ENCODE peak calls at places on chromosomes 16 and 17, in eight cellular contexts. One of them, this sample, is unnamed.
A peak's percentile ranks its signal among the peaks of the same experiment; 100 is the strongest.

GRCh38 chr16:4505356-4506153 is 29.4 kb downstream of the HMOX2 start:
- DNase-seq in mesendoderm: no peak
- DNase-seq in SJCRH30: no peak
- DNase-seq in neural progenitor cell: no peak
- DNase-seq in HCT116: no peak
- DNase-seq in esophagus squamous epithelium: no peak
- DNase-seq in trophoblast cell: no peak
- DNase-seq in bronchial epithelial cell: no peak
- DNase-seq in this sample: no peak

GRCh38 chr17:69761011-69761410 is 314.0 kb upstream of the KCNJ16 start:
- DNase-seq in mesendoderm: no peak
- DNase-seq in SJCRH30: no peak
- DNase-seq in neural progenitor cell: no peak
- DNase-seq in HCT116: no peak
- DNase-seq in esophagus squamous epithelium: no peak
- DNase-seq in trophoblast cell: peak; percentile 37
- DNase-seq in bronchial epithelial cell: peak; percentile 52
- DNase-seq in this sample: no peak

GRCh38 chr16:85419503-85420408 is 193.4 kb upstream of the GSE1 start:
- DNase-seq in mesendoderm: no peak
- DNase-seq in SJCRH30: no peak
- DNase-seq in neural progenitor cell: no peak
- DNase-seq in HCT116: no peak
- DNase-seq in esophagus squamous epithelium: no peak
- DNase-seq in trophoblast cell: no peak
- DNase-seq in bronchial epithelial cell: no peak
- DNase-seq in this sample: no peak

GRCh38 chr17:37292429-37293139 is 83.2 kb upstream of the C17orf78 start:
- DNase-seq in mesendoderm: no peak
- DNase-seq in SJCRH30: no peak
- DNase-seq in neural progenitor cell: no peak
- DNase-seq in HCT116: no peak
- DNase-seq in esophagus squamous epithelium: no peak
- DNase-seq in trophoblast cell: no peak
- DNase-seq in bronchial epithelial cell: peak; percentile 34
- DNase-seq in this sample: no peak

GRCh38 chr16:82011199-82011641 is at the start of gene SDR42E1:
- DNase-seq in mesendoderm: peak; percentile 38
- DNase-seq in SJCRH30: peak; percentile 5
- DNase-seq in neural progenitor cell: no peak
- DNase-seq in HCT116: peak; percentile 91
- DNase-seq in esophagus squamous epithelium: peak; percentile 5
- DNase-seq in trophoblast cell: no peak
- DNase-seq in bronchial epithelial cell: peak; percentile 64
- DNase-seq in this sample: no peak

GRCh38 chr17:1488826-1489275 is 3.6 kb downstream of the MYO1C start:
- DNase-seq in mesendoderm: no peak
- DNase-seq in SJCRH30: no peak
- DNase-seq in neural progenitor cell: no peak
- DNase-seq in HCT116: no peak
- DNase-seq in esophagus squamous epithelium: no peak
- DNase-seq in trophoblast cell: no peak
- DNase-seq in bronchial epithelial cell: no peak
- DNase-seq in this sample: peak; percentile 52

GRCh38 chr17:63519972-63520882 is 2.9 kb upstream of the KCNH6 start:
- DNase-seq in mesendoderm: no peak
- DNase-seq in SJCRH30: no peak
- DNase-seq in neural progenitor cell: no peak
- DNase-seq in HCT116: no peak
- DNase-seq in esophagus squamous epithelium: no peak
- DNase-seq in trophoblast cell: no peak
- DNase-seq in bronchial epithelial cell: no peak
- DNase-seq in this sample: no peak

GRCh38 chr17:4442582-4442981 is 8.8 kb downstream of the SPNS3 start:
- DNase-seq in mesendoderm: no peak
- DNase-seq in SJCRH30: no peak
- DNase-seq in neural progenitor cell: no peak
- DNase-seq in HCT116: no peak
- DNase-seq in esophagus squamous epithelium: no peak
- DNase-seq in trophoblast cell: no peak
- DNase-seq in bronchial epithelial cell: no peak
- DNase-seq in this sample: no peak

GRCh38 chr16:54281535-54282201 is 4.9 kb downstream of the IRX3 start:
- DNase-seq in mesendoderm: peak; percentile 12
- DNase-seq in SJCRH30: no peak
- DNase-seq in neural progenitor cell: peak; percentile 47
- DNase-seq in HCT116: no peak
- DNase-seq in esophagus squamous epithelium: no peak
- DNase-seq in trophoblast cell: no peak
- DNase-seq in bronchial epithelial cell: no peak
- DNase-seq in this sample: peak; percentile 73

GRCh38 chr17:11389583-11389982 is 148.6 kb downstream of the SHISA6 start:
- DNase-seq in mesendoderm: no peak
- DNase-seq in SJCRH30: no peak
- DNase-seq in neural progenitor cell: no peak
- DNase-seq in HCT116: no peak
- DNase-seq in esophagus squamous epithelium: no peak
- DNase-seq in trophoblast cell: no peak
- DNase-seq in bronchial epithelial cell: no peak
- DNase-seq in this sample: no peak

GRCh38 chr17:77704048-77704815 is 254.3 kb upstream of the TNRC6C start:
- DNase-seq in mesendoderm: no peak
- DNase-seq in SJCRH30: no peak
- DNase-seq in neural progenitor cell: no peak
- DNase-seq in HCT116: no peak
- DNase-seq in esophagus squamous epithelium: no peak
- DNase-seq in trophoblast cell: no peak
- DNase-seq in bronchial epithelial cell: no peak
- DNase-seq in this sample: no peak

GRCh38 chr16:62450291-62450690 is 414.1 kb upstream of the CDH8 start:
- DNase-seq in mesendoderm: no peak
- DNase-seq in SJCRH30: no peak
- DNase-seq in neural progenitor cell: no peak
- DNase-seq in HCT116: no peak
- DNase-seq in esophagus squamous epithelium: no peak
- DNase-seq in trophoblast cell: no peak
- DNase-seq in bronchial epithelial cell: no peak
- DNase-seq in this sample: no peak

GRCh38 chr17:80857721-80858171 is 133.9 kb upstream of the CHMP6 start:
- DNase-seq in mesendoderm: no peak
- DNase-seq in SJCRH30: no peak
- DNase-seq in neural progenitor cell: no peak
- DNase-seq in HCT116: no peak
- DNase-seq in esophagus squamous epithelium: no peak
- DNase-seq in trophoblast cell: no peak
- DNase-seq in bronchial epithelial cell: no peak
- DNase-seq in this sample: peak; percentile 55

GRCh38 chr17:41793749-41794602 is 7.5 kb upstream of the JUP start:
- DNase-seq in mesendoderm: peak; percentile 96
- DNase-seq in SJCRH30: no peak
- DNase-seq in neural progenitor cell: peak; percentile 79
- DNase-seq in HCT116: no peak
- DNase-seq in esophagus squamous epithelium: no peak
- DNase-seq in trophoblast cell: no peak
- DNase-seq in bronchial epithelial cell: no peak
- DNase-seq in this sample: peak; percentile 82

GRCh38 chr17:81599719-81600486 is 37.0 kb downstream of the NPLOC4 start:
- DNase-seq in mesendoderm: no peak
- DNase-seq in SJCRH30: no peak
- DNase-seq in neural progenitor cell: no peak
- DNase-seq in HCT116: no peak
- DNase-seq in esophagus squamous epithelium: no peak
- DNase-seq in trophoblast cell: no peak
- DNase-seq in bronchial epithelial cell: no peak
- DNase-seq in this sample: no peak

GRCh38 chr16:49755291-49755611 is 100.7 kb downstream of the ZNF423 start:
- DNase-seq in mesendoderm: peak; percentile 94
- DNase-seq in SJCRH30: no peak
- DNase-seq in neural progenitor cell: peak; percentile 75
- DNase-seq in HCT116: peak; percentile 10
- DNase-seq in esophagus squamous epithelium: no peak
- DNase-seq in trophoblast cell: no peak
- DNase-seq in bronchial epithelial cell: peak; percentile 27
- DNase-seq in this sample: peak; percentile 71

GRCh38 chr17:64130559-64131001 is 636 bp upstream of the ERN1 start:
- DNase-seq in mesendoderm: no peak
- DNase-seq in SJCRH30: no peak
- DNase-seq in neural progenitor cell: no peak
- DNase-seq in HCT116: no peak
- DNase-seq in esophagus squamous epithelium: no peak
- DNase-seq in trophoblast cell: peak; percentile 79
- DNase-seq in bronchial epithelial cell: peak; percentile 74
- DNase-seq in this sample: no peak

GRCh38 chr16:29990033-29990432 is 5.4 kb downstream of the HIRIP3 start:
- DNase-seq in mesendoderm: no peak
- DNase-seq in SJCRH30: no peak
- DNase-seq in neural progenitor cell: no peak
- DNase-seq in HCT116: no peak
- DNase-seq in esophagus squamous epithelium: no peak
- DNase-seq in trophoblast cell: no peak
- DNase-seq in bronchial epithelial cell: no peak
- DNase-seq in this sample: no peak

GRCh38 chr16:29990883-29991570 is 4.4 kb downstream of the HIRIP3 start:
- DNase-seq in mesendoderm: no peak
- DNase-seq in SJCRH30: no peak
- DNase-seq in neural progenitor cell: no peak
- DNase-seq in HCT116: no peak
- DNase-seq in esophagus squamous epithelium: no peak
- DNase-seq in trophoblast cell: no peak
- DNase-seq in bronchial epithelial cell: no peak
- DNase-seq in this sample: no peak

GRCh38 chr16:29992371-29992967 is 2.9 kb downstream of the HIRIP3 start:
- DNase-seq in mesendoderm: no peak
- DNase-seq in SJCRH30: no peak
- DNase-seq in neural progenitor cell: no peak
- DNase-seq in HCT116: no peak
- DNase-seq in esophagus squamous epithelium: no peak
- DNase-seq in trophoblast cell: no peak
- DNase-seq in bronchial epithelial cell: no peak
- DNase-seq in this sample: no peak

GRCh38 chr16:29993191-29993902 is 2.1 kb downstream of the HIRIP3 start:
- DNase-seq in mesendoderm: no peak
- DNase-seq in SJCRH30: no peak
- DNase-seq in neural progenitor cell: no peak
- DNase-seq in HCT116: no peak
- DNase-seq in esophagus squamous epithelium: no peak
- DNase-seq in trophoblast cell: no peak
- DNase-seq in bronchial epithelial cell: no peak
- DNase-seq in this sample: no peak

DNA sequence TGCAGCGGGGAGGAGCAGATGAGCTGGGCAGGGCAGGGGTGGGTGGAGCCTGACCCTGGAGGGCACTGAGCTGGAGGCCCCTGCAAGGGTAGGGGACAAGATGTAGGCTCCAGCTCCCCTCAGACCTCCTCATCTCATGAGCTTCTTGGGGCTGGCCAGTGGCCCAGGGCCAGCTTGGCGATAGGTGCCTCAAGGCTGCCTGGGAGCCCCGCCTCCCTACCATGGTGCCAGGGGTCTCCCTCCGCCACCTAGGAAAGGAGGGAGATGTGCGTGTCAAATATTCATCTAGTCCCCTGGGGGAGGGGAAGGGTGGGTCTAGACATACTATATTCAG is 3.9 kb downstream of the HIRIP3 start:
- DNase-seq in mesendoderm: no peak
- DNase-seq in SJCRH30: no peak
- DNase-seq in neural progenitor cell: no peak
- DNase-seq in HCT116: no peak
- DNase-seq in esophagus squamous epithelium: no peak
- DNase-seq in trophoblast cell: no peak
- DNase-seq in bronchial epithelial cell: no peak
- DNase-seq in this sample: peak; percentile 57
- H3K36me3 ChIP-seq in mesendoderm: peaks cover 7% of the 10 kb centered on the region
- H3K36me3 ChIP-seq in SJCRH30: peaks cover 9% of the 10 kb centered on the region
- H3K36me3 ChIP-seq in neural progenitor cell: no peaks in the 10 kb centered on the region
- H3K36me3 ChIP-seq in HCT116: peaks cover 26% of the 10 kb centered on the region
- H3K36me3 ChIP-seq in esophagus squamous epithelium: peaks cover 74% of the 10 kb centered on the region
- H3K36me3 ChIP-seq in trophoblast cell: peaks cover 64% of the 10 kb centered on the region
- H3K36me3 ChIP-seq in bronchial epithelial cell: peaks cover 21% of the 10 kb centered on the region
- H3K36me3 ChIP-seq in this sample: peaks cover 5% of the 10 kb centered on the region

GRCh38 chr17:82767041-82767754 is 15.3 kb downstream of the TBCD start:
- DNase-seq in mesendoderm: peak; percentile 65
- DNase-seq in SJCRH30: peak; percentile 75
- DNase-seq in neural progenitor cell: peak; percentile 76
- DNase-seq in HCT116: no peak
- DNase-seq in esophagus squamous epithelium: no peak
- DNase-seq in trophoblast cell: peak; percentile 18
- DNase-seq in bronchial epithelial cell: peak; percentile 36
- DNase-seq in this sample: peak; percentile 91
- H3K4me3 ChIP-seq in mesendoderm: no peak overlapping the region
- H3K4me3 ChIP-seq in SJCRH30: no peak overlapping the region
- H3K4me3 ChIP-seq in neural progenitor cell: no peak overlapping the region
- H3K4me3 ChIP-seq in HCT116: no peak overlapping the region
- H3K4me3 ChIP-seq in esophagus squamous epithelium: no peak overlapping the region
- H3K4me3 ChIP-seq in trophoblast cell: no peak overlapping the region
- H3K4me3 ChIP-seq in bronchial epithelial cell: no peak overlapping the region
- H3K4me3 ChIP-seq in this sample: no peak overlapping the region

GRCh38 chr16:1102921-1103648 is 7.0 kb upstream of the C1QTNF8 start:
- DNase-seq in mesendoderm: peak; percentile 43
- DNase-seq in SJCRH30: peak; percentile 93
- DNase-seq in neural progenitor cell: peak; percentile 79
- DNase-seq in HCT116: no peak
- DNase-seq in esophagus squamous epithelium: no peak
- DNase-seq in trophoblast cell: peak; percentile 5
- DNase-seq in bronchial epithelial cell: peak; percentile 0
- DNase-seq in this sample: no peak
- H3K27me3 ChIP-seq in mesendoderm: no peaks in the 10 kb centered on the region
- H3K27me3 ChIP-seq in SJCRH30: no peaks in the 10 kb centered on the region
- H3K27me3 ChIP-seq in neural progenitor cell: peaks cover 22% of the 10 kb centered on the region
- H3K27me3 ChIP-seq in HCT116: no peaks in the 10 kb centered on the region
- H3K27me3 ChIP-seq in esophagus squamous epithelium: peaks cover 5% of the 10 kb centered on the region
- H3K27me3 ChIP-seq in trophoblast cell: no peaks in the 10 kb centered on the region
- H3K27me3 ChIP-seq in bronchial epithelial cell: no peaks in the 10 kb centered on the region
- H3K27me3 ChIP-seq in this sample: peaks cover 2% of the 10 kb centered on the region

GRCh38 chr17:28702752-28703150 is 8.9 kb downstream of the PROCA1 start:
- DNase-seq in mesendoderm: no peak
- DNase-seq in SJCRH30: no peak
- DNase-seq in neural progenitor cell: peak; percentile 43
- DNase-seq in HCT116: no peak
- DNase-seq in esophagus squamous epithelium: no peak
- DNase-seq in trophoblast cell: no peak
- DNase-seq in bronchial epithelial cell: no peak
- DNase-seq in this sample: peak; percentile 47

GRCh38 chr17:28704219-28704858 is 7.3 kb downstream of the PROCA1 start:
- DNase-seq in mesendoderm: no peak
- DNase-seq in SJCRH30: no peak
- DNase-seq in neural progenitor cell: no peak
- DNase-seq in HCT116: no peak
- DNase-seq in esophagus squamous epithelium: no peak
- DNase-seq in trophoblast cell: no peak
- DNase-seq in bronchial epithelial cell: no peak
- DNase-seq in this sample: peak; percentile 48

GRCh38 chr17:28701987-28702751 is 9.5 kb downstream of the PROCA1 start:
- DNase-seq in mesendoderm: no peak
- DNase-seq in SJCRH30: no peak
- DNase-seq in neural progenitor cell: no peak
- DNase-seq in HCT116: no peak
- DNase-seq in esophagus squamous epithelium: no peak
- DNase-seq in trophoblast cell: no peak
- DNase-seq in bronchial epithelial cell: no peak
- DNase-seq in this sample: peak; percentile 35

GRCh38 chr17:28705074-28705659 is 6.5 kb downstream of the PROCA1 start:
- DNase-seq in mesendoderm: peak; percentile 30
- DNase-seq in SJCRH30: no peak
- DNase-seq in neural progenitor cell: no peak
- DNase-seq in HCT116: no peak
- DNase-seq in esophagus squamous epithelium: no peak
- DNase-seq in trophoblast cell: no peak
- DNase-seq in bronchial epithelial cell: no peak
- DNase-seq in this sample: peak; percentile 47

GRCh38 chr17:28703552-28704218 is 8.0 kb downstream of the PROCA1 start:
- DNase-seq in mesendoderm: no peak
- DNase-seq in SJCRH30: no peak
- DNase-seq in neural progenitor cell: no peak
- DNase-seq in HCT116: no peak
- DNase-seq in esophagus squamous epithelium: no peak
- DNase-seq in trophoblast cell: no peak
- DNase-seq in bronchial epithelial cell: no peak
- DNase-seq in this sample: no peak
- H3K36me3 ChIP-seq in mesendoderm: peaks cover 24% of the 10 kb centered on the region
- H3K36me3 ChIP-seq in SJCRH30: peaks cover 49% of the 10 kb centered on the region
- H3K36me3 ChIP-seq in neural progenitor cell: no peaks in the 10 kb centered on the region
- H3K36me3 ChIP-seq in HCT116: peaks cover 26% of the 10 kb centered on the region
- H3K36me3 ChIP-seq in esophagus squamous epithelium: peaks cover 74% of the 10 kb centered on the region
- H3K36me3 ChIP-seq in trophoblast cell: peaks cover 72% of the 10 kb centered on the region
- H3K36me3 ChIP-seq in bronchial epithelial cell: peaks cover 32% of the 10 kb centered on the region
- H3K36me3 ChIP-seq in this sample: peaks cover 39% of the 10 kb centered on the region